ENCODE peak calls at places on chromosomes 4 and X, in four cellular contexts. B is astrocyte of the spinal cord; T is NCI-H1436; E is activated T-cell treated with anti-CD3 and anti-CD28 coated beads, Interleukin-2, amount 50 U/mL, for 24 hours. L is an unnamed sample.
A peak's percentile ranks its signal among the peaks of the same experiment; 100 is the strongest.

GRCh38 chr4:53476232-53477037 is 99.0 kb downstream of the FIP1L1 start:
- DNase-seq in E (no peak), T (no peak), B (peak; percentile 98), L (no peak)

GRCh38 chrX:69362889-69363288 is 141.2 kb upstream of the NALF2 start:
- DNase-seq in T (no peak), E (no peak), B (no peak), L (no peak)

GRCh38 chr4:41029098-41029497 is 185.2 kb downstream of the APBB2 start:
- DNase-seq in E (no peak), T (no peak), B (no peak), L (no peak)

GRCh38 chr4:164945146-164945545 is 32.3 kb downstream of the TRIM61 start:
- DNase-seq in E (no peak), T (no peak), B (no peak), L (no peak)

GRCh38 chr4:183870997-183871396 is 34.1 kb upstream of the STOX2 start:
- DNase-seq in T (no peak), E (no peak), B (no peak), L (no peak)

GRCh38 chr4:180828455-180829018 is 1414.7 kb upstream of the TENM3 start:
- DNase-seq in T (peak; percentile 41), B (peak; percentile 86), E (no peak), L (no peak)

GRCh38 chr4:139857021-139857420 is 191.4 kb downstream of the MGST2 start:
- DNase-seq in T (no peak), B (no peak), E (no peak), L (no peak)

GRCh38 chr4:151184523-151185458 is 85.4 kb downstream of the RPS3A start:
- DNase-seq in B (peak; percentile 78), T (no peak), E (no peak), L (no peak)

GRCh38 chrX:31993635-31994034 is 921.8 kb upstream of the FTHL17 start:
- DNase-seq in E (no peak), T (no peak), B (no peak), L (no peak)

GRCh38 chr4:25687763-25688162 is 32.1 kb downstream of the SLC34A2 start:
- DNase-seq in T (no peak), B (no peak), E (no peak), L (no peak)

GRCh38 chrX:23883737-23884354 is 23.9 kb downstream of the APOO start:
- DNase-seq in E (no peak), B (peak; percentile 84), T (no peak), L (no peak)

GRCh38 chr4:40749717-40750460 is at the start of gene NSUN7:
- DNase-seq in T (peak; percentile 88), E (peak; percentile 57), B (peak; percentile 41), L (peak; percentile 61)

GRCh38 chr4:66688674-66689073 is 856.6 kb downstream of the CENPC start:
- DNase-seq in E (no peak), T (no peak), B (peak; percentile 59), L (no peak)

GRCh38 chr4:152630361-152630760 is 49.4 kb downstream of the TMEM154 start:
- DNase-seq in B (no peak), E (no peak), T (no peak), L (no peak)

GRCh38 chr4:68927165-68927564 is 24.4 kb downstream of the UGT2A3 start:
- DNase-seq in B (no peak), E (no peak), T (no peak), L (no peak)

GRCh38 chrX:129823523-129823922 is 20.2 kb downstream of the ZDHHC9 start:
- DNase-seq in E (no peak), T (no peak), B (no peak), L (no peak)

GRCh38 chr4:151990201-151990600 is 229.4 kb upstream of the GATB start:
- DNase-seq in T (no peak), B (peak; percentile 84), E (no peak), L (no peak)

GRCh38 chr4:18815779-18816173 is 794.2 kb upstream of the LCORL start:
- DNase-seq in E (no peak), T (no peak), B (no peak), L (no peak)

GRCh38 chrX:38142598-38142997 is 78.1 kb downstream of the SRPX start:
- DNase-seq in E (no peak), B (peak; percentile 43), T (no peak), L (no peak)

GRCh38 chrX:64977830-64978229 is 1.6 kb upstream of the ZC4H2 start:
- DNase-seq in B (no peak), T (no peak), E (no peak), L (no peak)

GRCh38 chr4:76209876-76210275 is 3.7 kb downstream of the SCARB2 start:
- DNase-seq in B (no peak), T (no peak), E (no peak), L (no peak)

GRCh38 chr4:90503677-90504076 is 376.5 kb downstream of the CCSER1 start:
- DNase-seq in B (no peak), T (peak; percentile 4), E (no peak), L (no peak)

GRCh38 chr4:8853249-8853648 is 18.4 kb downstream of the HMX1 start:
- DNase-seq in T (no peak), E (no peak), B (no peak), L (no peak)

GRCh38 chr4:7470111-7470510 is 35.4 kb upstream of the PSAPL1 start:
- DNase-seq in B (no peak), E (no peak), T (no peak), L (no peak)

GRCh38 chr4:22162454-22162853 is 213.9 kb upstream of the KCNIP4 start:
- DNase-seq in B (no peak), T (no peak), E (no peak), L (no peak)

GRCh38 chr4:40702800-40703151 is 47.0 kb upstream of the NSUN7 start:
- DNase-seq in B (no peak), E (no peak), T (no peak), L (no peak)